ENCODE peak calls at places on chromosomes 2 and 18, in ten cellular contexts. A, M, Q, G, H, X, R, Z, N and D are unnamed samples.

GRCh38 chr2:216799873-216800421 is 59.9 kb downstream of the TNP1 start:
- DNase-seq in A (no peak), M (peak; percentile 74), Q (no peak), G (peak; percentile 26), H (no peak), X (no peak), R (no peak), Z (no peak), N (peak; percentile 73), D (no peak)

GRCh38 chr2:53768233-53768542 is 584 bp downstream of the CHAC2 start:
- DNase-seq in A (no peak), M (no peak), Q (no peak), G (no peak), H (no peak), X (no peak), R (no peak), Z (no peak), N (no peak), D (no peak)

GRCh38 chr2:5748941-5749731 is 57.0 kb downstream of the SOX11 start:
- DNase-seq in A (no peak), M (peak; percentile 4), Q (no peak), G (no peak), H (no peak), X (no peak), R (peak; percentile 51), Z (no peak), N (no peak), D (no peak)

GRCh38 chr2:42639340-42640077 is 71.1 kb downstream of the MTA3 start:
- DNase-seq in A (no peak), M (no peak), Q (no peak), G (no peak), H (no peak), X (no peak), R (no peak), Z (no peak), N (no peak), D (no peak)

GRCh38 chr2:170940066-170940465 is 11.0 kb downstream of the GORASP2 start:
- DNase-seq in A (no peak), M (no peak), Q (no peak), G (no peak), H (no peak), X (no peak), R (no peak), Z (no peak), N (no peak), D (no peak)

GRCh38 chr2:177606636-177607035 is 214.1 kb downstream of the AGPS start:
- DNase-seq in A (no peak), M (peak; percentile 51), Q (no peak), G (peak; percentile 56), H (no peak), X (no peak), R (no peak), Z (no peak), N (no peak), D (no peak)

GRCh38 chr2:210503622-210504300 is 27.2 kb upstream of the LANCL1 start:
- DNase-seq in A (peak; percentile 13), M (no peak), Q (no peak), G (peak; percentile 11), H (no peak), X (no peak), R (peak; percentile 86), Z (no peak), N (no peak), D (no peak)

GRCh38 chr2:198326431-198326830 is 522.0 kb downstream of the PLCL1 start:
- DNase-seq in A (no peak), M (no peak), Q (no peak), G (peak; percentile 1), H (no peak), X (no peak), R (no peak), Z (no peak), N (no peak), D (no peak)

GRCh38 chr2:239523147-239523943 is 122.5 kb upstream of the HDAC4 start:
- DNase-seq in A (no peak), M (no peak), Q (peak; percentile 40), G (no peak), H (no peak), X (no peak), R (no peak), Z (no peak), N (no peak), D (no peak)

GRCh38 chr18:67633939-67634338 is 117.4 kb upstream of the DSEL start:
- DNase-seq in A (no peak), M (no peak), Q (no peak), G (no peak), H (no peak), X (no peak), R (no peak), Z (no peak), N (no peak), D (no peak)

GRCh38 chr2:160301420-160301819 is 101.3 kb upstream of the ITGB6 start:
- DNase-seq in A (no peak), M (peak; percentile 52), Q (no peak), G (no peak), H (no peak), X (no peak), R (no peak), Z (no peak), N (no peak), D (no peak)

DNA sequence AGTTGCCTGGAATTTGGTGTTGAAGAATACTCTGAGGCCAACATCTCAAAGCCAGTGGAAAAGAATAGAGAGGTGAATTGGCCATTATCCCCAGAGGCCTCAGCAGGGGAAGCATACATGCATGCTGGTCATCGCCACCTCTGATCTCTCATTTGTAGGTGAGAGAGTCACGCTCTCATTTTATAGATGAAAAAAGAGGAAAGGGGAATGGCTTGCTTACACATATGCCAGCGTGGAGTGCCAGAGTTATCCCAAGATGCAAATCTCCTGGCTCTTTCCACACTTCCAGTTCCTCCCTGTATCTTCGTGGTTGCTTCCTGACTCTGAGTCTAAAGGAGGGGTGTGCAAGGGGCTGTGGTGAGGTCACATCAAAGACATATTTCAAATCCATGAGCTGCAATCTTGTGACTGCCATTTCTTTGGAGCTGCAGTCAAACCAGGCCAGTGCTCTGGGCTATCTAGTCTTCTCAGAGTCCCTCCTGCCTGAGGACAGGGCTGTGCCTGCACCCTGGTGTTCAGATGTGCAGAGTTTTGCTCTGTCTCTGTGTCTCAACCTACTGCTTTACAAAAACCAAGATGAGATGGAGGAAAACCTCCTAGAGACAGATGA is 324.7 kb downstream of the MYCN start:
- DNase-seq in A (no peak), M (no peak), Q (no peak), G (no peak), H (no peak), X (no peak), R (no peak), Z (no peak), N (no peak), D (no peak)
- TF ChIP-seq CTCF in A (no peak), M (no peak), Q (no peak), G (no peak), H (no peak), X (no peak), R (no peak), Z (no peak), N (no peak), D (no peak)

DNA sequence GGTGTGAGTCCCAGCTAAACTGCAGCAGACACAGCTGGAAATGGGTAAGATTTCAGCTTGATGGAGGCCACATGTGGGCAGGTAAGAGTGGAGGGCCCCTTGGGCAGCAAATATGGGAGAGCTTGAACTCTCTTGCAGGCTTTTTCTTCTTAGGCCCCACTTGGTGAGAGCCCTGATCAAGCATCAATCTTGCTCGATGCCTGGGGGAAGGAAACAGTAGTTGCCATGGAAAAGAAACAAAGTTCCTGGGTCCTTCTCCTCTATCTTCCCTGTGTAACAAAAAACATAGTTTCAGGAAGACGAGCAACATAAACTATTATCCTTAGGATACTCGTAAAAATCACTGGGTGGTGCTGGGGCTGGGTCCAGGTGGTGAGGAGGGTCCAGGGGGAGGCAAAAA is 42.9 kb downstream of the KIAA1328 start:
- DNase-seq in A (no peak), M (no peak), Q (no peak), G (no peak), H (no peak), X (no peak), R (no peak), Z (no peak), N (no peak), D (no peak)
- TF ChIP-seq CTCF in A (no peak), M (no peak), Q (no peak), G (no peak), H (no peak), X (no peak), R (no peak), Z (no peak), N (no peak), D (no peak)

GRCh38 chr2:11320698-11321492 is 23.5 kb downstream of the ROCK2 start:
- DNase-seq in A (no peak), M (no peak), Q (no peak), G (no peak), H (no peak), X (peak; percentile 35), R (no peak), Z (no peak), N (no peak), D (no peak)
- TF ChIP-seq CTCF in A (no peak), M (peak; percentile 7), Q (no peak), G (peak; percentile 16), H (no peak), X (peak; percentile 5), R (no peak), Z (no peak), N (no peak), D (no peak)

DNA sequence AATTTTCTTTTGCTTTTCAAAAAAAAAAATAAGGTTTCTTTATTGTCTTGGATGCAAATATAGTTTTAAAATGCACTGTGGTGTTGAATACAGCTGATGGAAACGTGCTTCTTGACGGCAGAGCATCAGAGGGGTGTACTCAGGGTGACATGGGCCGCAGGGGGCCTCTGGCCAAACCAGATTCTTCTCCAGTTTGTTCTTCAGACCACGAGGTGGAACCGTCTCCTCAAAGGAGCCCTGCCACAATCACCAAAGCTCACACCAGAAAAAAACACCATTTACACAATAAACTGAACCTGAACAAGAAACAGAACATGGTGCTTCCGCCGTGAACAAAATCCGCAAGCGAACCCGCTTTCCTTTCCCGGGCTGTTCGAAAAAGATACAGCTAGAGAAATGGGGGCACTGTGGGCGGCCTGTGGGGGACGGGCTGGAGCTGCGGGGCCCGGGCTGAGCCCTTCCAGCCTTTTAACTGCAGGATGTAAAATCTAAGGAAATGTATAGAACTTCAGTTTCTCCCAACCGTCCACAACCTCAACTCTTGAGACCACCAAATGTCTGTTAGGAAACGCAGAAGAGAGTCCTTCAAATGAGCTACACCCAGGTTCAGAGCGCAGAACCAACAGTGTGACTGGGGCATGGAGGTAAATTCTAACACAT is 34.5 kb downstream of the PSMG2 start:
- DNase-seq in A (no peak), M (no peak), Q (no peak), G (no peak), H (no peak), X (no peak), R (no peak), Z (no peak), N (no peak), D (no peak)
- TF ChIP-seq CTCF in A (no peak), M (no peak), Q (no peak), G (no peak), H (no peak), X (no peak), R (no peak), Z (no peak), N (no peak), D (no peak)

DNA sequence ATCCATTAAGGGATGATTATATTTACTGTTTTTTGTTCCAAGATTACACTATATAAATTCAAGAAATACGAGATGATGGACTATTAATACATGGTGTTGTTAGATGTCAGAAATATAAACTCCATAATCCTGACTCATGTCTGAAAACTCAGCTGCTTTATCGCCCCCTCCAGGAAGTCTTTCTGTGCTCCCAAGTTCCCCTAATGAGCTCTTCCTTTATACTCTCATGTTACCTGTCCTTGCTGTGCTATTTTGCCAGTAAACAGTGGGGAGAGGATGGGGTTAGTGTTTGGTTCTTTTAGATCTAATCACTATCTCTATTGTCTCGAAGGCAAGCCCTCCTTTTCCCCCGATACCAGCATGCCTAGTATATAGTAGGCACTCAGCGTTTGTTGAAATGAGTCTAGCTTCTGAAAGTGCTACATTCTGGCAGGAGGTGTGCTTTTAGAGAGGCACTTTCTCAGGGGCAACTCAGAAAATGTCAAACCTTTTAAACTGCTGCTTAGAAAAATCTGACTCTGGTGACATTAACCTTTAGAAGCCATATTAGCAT is 21.4 kb upstream of the BARD1 start:
- DNase-seq in A (peak; percentile 57), M (peak; percentile 37), Q (no peak), G (peak; percentile 25), H (no peak), X (peak; percentile 26), R (no peak), Z (no peak), N (no peak), D (no peak)
- TF ChIP-seq CTCF in A (peak; percentile 65), M (peak; percentile 51), Q (peak; percentile 32), G (peak; percentile 48), H (peak; percentile 44), X (peak; percentile 21), R (no peak), Z (peak; percentile 21), N (no peak), D (no peak)